ENCODE peak calls at places on chromosomes 2 and 18, in eight cellular contexts. C is pancreas, S is testis, J is neuronal stem cell, Q is heart right ventricle, K is PC-3, I is astrocyte, P is mesendoderm. N is an unnamed sample. For H3K27me3, the result is how much of the 10 kb centered on the place peaks cover.

GRCh38 chr18:55385770-55386169 is 202.2 kb downstream of the TCF4 start:
- DNase-seq in C (no peak), K (no peak), J (no peak), Q (no peak), S (peak), P (no peak), I (no peak), N (peak)

GRCh38 chr18:79545255-79545654 is 134.3 kb upstream of the CTDP1 start:
- DNase-seq in I (no peak), C (peak), S (no peak), K (no peak), P (no peak), Q (no peak), J (no peak), N (no peak)

GRCh38 chr2:224937887-224938286 is 104.4 kb downstream of the DOCK10 start:
- DNase-seq in K (no peak), P (no peak), J (no peak), S (no peak), Q (no peak), C (no peak), I (no peak), N (no peak)

GRCh38 chr2:221492606-221493005 is 79.5 kb downstream of the EPHA4 start:
- DNase-seq in C (no peak), I (no peak), J (no peak), P (no peak), K (no peak), Q (no peak), S (no peak), N (no peak)

GRCh38 chr2:154568413-154568812 is 130.1 kb upstream of the KCNJ3 start:
- DNase-seq in P (peak), Q (no peak), K (no peak), J (no peak), I (no peak), S (no peak), C (no peak), N (no peak)

GRCh38 chr18:50373531-50373930 is 1.3 kb upstream of the SKA1 start:
- DNase-seq in I (no peak), P (peak), C (no peak), S (no peak), Q (no peak), J (no peak), K (no peak), N (no peak)

GRCh38 chr2:46559257-46559656 is 79.9 kb downstream of the TMEM247 start:
- DNase-seq in K (no peak), S (no peak), P (no peak), C (no peak), J (no peak), Q (no peak), I (no peak), N (no peak)

GRCh38 chr2:37786854-37787253 is 115.4 kb upstream of the CDC42EP3 start:
- DNase-seq in P (no peak), Q (no peak), S (no peak), J (no peak), C (no peak), K (no peak), I (no peak), N (no peak)

GRCh38 chr2:205290299-205290698 is 392.0 kb upstream of the NRP2 start:
- DNase-seq in Q (no peak), S (no peak), C (no peak), P (no peak), I (no peak), K (no peak), J (no peak), N (no peak)

GRCh38 chr2:149040451-149040850 is 2.0 kb downstream of the LYPD6B start:
- DNase-seq in Q (no peak), P (peak), K (peak), I (no peak), S (peak), J (no peak), C (no peak), N (no peak)

GRCh38 chr2:71156531-71156930 is 26.1 kb downstream of the MPHOSPH10 start:
- DNase-seq in C (no peak), Q (no peak), K (peak), P (peak), I (no peak), S (no peak), J (no peak), N (no peak)

GRCh38 chr2:186422226-186422625 is 63.8 kb upstream of the ZC3H15 start:
- DNase-seq in I (peak), J (no peak), P (no peak), C (no peak), K (peak), S (no peak), Q (no peak), N (no peak)

GRCh38 chr2:208112969-208113368 is 11.4 kb downstream of the CRYGD start:
- DNase-seq in P (peak), C (no peak), Q (no peak), I (no peak), S (no peak), J (no peak), K (peak), N (no peak)

GRCh38 chr2:11582526-11583202 is 48.8 kb downstream of the GREB1 start:
- DNase-seq in J (peak), I (no peak), K (peak), Q (peak), S (peak), P (peak), C (peak), N (peak)

GRCh38 chr2:150469706-150470105 is 17.8 kb downstream of the RND3 start:
- DNase-seq in S (no peak), J (no peak), I (no peak), Q (no peak), C (no peak), P (no peak), K (no peak), N (no peak)

GRCh38 chr18:44725300-44726096 is 44.8 kb downstream of the SETBP1 start:
- DNase-seq in I (peak), S (no peak), Q (peak), K (peak), C (no peak), P (peak), J (no peak), N (no peak)

GRCh38 chr18:32920796-32921787 is 148.3 kb upstream of the KLHL14 start:
- DNase-seq in J (no peak), K (peak), Q (no peak), I (peak), S (no peak), P (peak), C (no peak), N (no peak)

DNA sequence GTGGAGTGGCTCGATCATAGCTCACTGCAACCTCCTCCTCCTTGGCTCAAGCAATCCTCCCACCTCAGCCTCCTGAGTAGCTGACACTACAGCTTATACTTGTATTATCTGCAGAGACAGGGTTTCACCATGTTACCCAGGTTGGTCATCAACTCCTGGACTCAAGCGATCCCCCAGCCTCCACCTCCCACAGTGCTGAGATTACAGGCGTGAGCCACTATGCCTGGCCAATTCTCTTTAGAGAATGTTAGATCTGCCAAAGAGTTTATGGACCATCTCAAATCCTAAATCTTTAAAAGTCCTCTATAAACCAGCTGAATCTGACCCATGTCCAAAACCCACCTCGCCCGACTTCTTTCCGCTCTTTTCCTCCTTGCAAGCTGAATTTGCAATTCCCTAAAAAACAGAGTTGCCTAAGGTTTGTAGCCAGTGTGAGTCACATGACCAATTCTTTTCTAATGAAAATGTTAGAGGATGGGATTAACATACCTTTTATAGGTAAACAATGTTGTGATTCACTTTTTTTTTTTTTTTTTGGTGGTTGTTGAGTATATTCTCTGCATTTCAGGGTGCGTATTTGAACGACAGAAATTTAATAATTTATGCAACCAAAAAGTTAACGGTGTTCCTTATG is 2.4 kb upstream of the PMAIP1 start:
- DNase-seq in P (peak), J (no peak), Q (no peak), K (no peak), C (no peak), I (no peak), S (no peak), N (no peak)
- H3K27me3 ChIP-seq in P (under half), J (under half), Q (under half), K (under half), C (under half), I (under half), S (under half), N (under half)

DNA sequence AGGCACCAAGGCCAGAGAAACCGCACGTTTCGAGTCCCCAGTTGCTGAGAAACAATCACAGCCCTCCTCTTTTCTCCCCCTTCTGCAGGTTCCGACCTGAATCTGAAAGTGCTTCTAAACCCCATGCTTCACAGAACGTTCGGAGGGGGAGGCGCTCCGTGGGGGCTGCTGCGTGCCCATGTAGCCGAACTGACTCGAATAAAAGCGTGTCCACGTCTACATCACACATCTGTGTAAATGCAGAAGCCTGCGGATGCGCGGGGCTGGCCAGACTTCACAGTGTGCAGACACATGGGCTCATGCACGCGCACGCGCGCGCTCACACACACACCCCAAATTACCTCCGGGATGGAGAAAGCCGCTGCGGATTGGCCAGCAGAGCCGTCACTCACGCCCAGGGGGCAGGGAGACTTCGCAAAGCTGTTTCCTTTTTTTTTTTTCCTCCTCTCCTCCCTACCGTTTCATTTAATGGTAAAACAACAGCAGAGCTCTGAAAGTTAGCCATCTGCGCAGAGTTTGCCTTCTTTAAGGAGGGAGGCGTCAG is 2.3 kb downstream of the ZNF516 start:
- DNase-seq in J (peak), C (peak), P (peak), K (peak), Q (peak), S (peak), I (peak), N (peak)
- H3K27me3 ChIP-seq in J (under half), C (under half), P (under half), K (half or more), Q (under half), S (under half), I (under half), N (under half)

DNA sequence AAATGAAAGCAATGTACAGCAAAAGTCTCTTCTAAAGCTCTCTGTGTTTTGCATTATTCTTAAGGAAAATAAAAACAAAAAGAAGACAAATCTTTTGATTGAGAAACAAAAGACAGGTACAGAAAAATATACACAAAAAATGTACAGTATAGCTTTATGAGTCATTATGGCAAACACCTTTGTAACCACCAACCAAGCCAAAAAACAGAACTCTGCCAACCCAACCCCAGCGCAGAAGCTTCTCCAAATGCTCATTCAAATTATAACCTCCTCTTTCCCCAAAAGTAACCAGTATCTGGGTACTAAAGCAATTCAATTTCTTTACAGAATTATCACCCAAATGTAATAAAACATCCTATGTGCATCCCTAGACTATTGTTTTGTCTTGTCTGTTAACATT is 255.9 kb upstream of the STON1 start:
- DNase-seq in S (no peak), P (no peak), K (no peak), I (no peak), Q (no peak), J (no peak), C (no peak), N (no peak)
- H3K27me3 ChIP-seq in S (under half), P (under half), K (under half), I (under half), Q (under half), J (under half), C (under half), N (under half)

DNA sequence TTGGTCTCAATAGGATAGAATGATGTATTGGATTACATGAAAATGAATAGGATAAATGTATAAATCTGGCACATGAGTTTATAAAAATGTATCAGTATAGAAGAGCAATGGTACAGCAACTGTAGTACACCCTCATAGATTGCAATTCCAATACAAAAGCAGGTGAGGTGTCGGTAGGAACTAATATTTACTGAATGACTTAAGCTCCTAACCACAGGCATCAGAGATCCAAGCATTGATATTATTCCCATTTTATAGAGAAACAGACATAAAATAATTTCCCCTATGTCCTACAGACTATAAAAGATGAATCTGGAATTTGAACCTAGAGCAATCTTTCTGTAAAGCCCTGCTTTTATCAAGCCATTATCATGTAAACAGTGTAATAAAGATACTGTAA is 227.4 kb downstream of the MBD2 start:
- DNase-seq in I (no peak), Q (no peak), S (no peak), J (no peak), K (peak), C (no peak), P (no peak), N (no peak)
- H3K27me3 ChIP-seq in I (under half), Q (under half), S (under half), J (under half), K (under half), C (under half), P (under half), N (under half)

GRCh38 chr2:73333564-73333963 is 40.2 kb upstream of the EGR4 start:
- DNase-seq in C (no peak), P (no peak), J (no peak), S (no peak), K (no peak), I (no peak), Q (no peak), N (no peak)
- H3K27me3 ChIP-seq in C (under half), P (under half), J (under half), S (under half), K (under half), I (under half), Q (under half), N (under half)

GRCh38 chr2:118815731-118816130 is 31.7 kb downstream of the EN1 start:
- DNase-seq in S (no peak), K (no peak), P (no peak), J (no peak), Q (no peak), I (no peak), C (no peak), N (no peak)
- H3K27me3 ChIP-seq in S (under half), K (half or more), P (under half), J (under half), Q (half or more), I (under half), C (under half), N (under half)

DNA sequence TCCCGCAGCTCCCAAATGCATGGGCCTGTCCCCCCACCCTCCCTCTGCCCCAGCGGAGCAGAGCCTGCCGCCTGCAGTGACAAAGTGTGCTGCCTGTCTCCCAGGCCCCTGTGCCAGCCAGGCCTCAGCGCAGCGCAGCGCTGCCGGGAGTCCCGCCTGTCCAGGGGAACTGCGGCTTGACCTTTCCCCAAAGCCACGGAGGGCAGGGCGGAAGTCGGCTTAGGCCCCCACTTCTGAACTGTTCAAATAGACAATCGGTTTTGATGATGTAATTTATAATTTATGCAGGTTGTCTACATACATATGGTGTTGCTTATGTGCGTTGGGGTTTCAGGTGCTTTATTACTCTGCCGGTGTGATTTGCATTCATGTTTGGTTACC is 7.1 kb downstream of the GBX2 start:
- DNase-seq in Q (no peak), C (no peak), S (no peak), J (no peak), P (no peak), I (no peak), K (no peak), N (no peak)
- H3K27me3 ChIP-seq in Q (half or more), C (under half), S (under half), J (half or more), P (half or more), I (under half), K (under half), N (half or more)

N was measured in dorsolateral prefrontal cortex.